ENCODE peak calls at places on chromosomes 1 and 21, in five cellular contexts. One of them, this sample, is unnamed.

GRCh38 chr1:75964760-75965408 is 32.7 kb upstream of the ASB17 start:
- DNase-seq in stomach: no peak
- DNase-seq in cardiac fibroblast: no peak
- DNase-seq in D341Med: no peak
- DNase-seq in NCI-H2081: no peak
- DNase-seq in this sample: no peak

GRCh38 chr1:199691540-199691939 is 336.0 kb upstream of the NR5A2 start:
- DNase-seq in stomach: no peak
- DNase-seq in cardiac fibroblast: peak
- DNase-seq in D341Med: no peak
- DNase-seq in NCI-H2081: peak
- DNase-seq in this sample: no peak

GRCh38 chr1:7912145-7912544 is 28.5 kb downstream of the TNFRSF9 start:
- DNase-seq in stomach: no peak
- DNase-seq in cardiac fibroblast: no peak
- DNase-seq in D341Med: no peak
- DNase-seq in NCI-H2081: no peak
- DNase-seq in this sample: no peak

GRCh38 chr1:157193702-157194391 is 55.7 kb upstream of the ETV3 start:
- DNase-seq in stomach: peak
- DNase-seq in cardiac fibroblast: peak
- DNase-seq in D341Med: peak
- DNase-seq in NCI-H2081: peak
- DNase-seq in this sample: peak

GRCh38 chr1:243287128-243287470 is 31.3 kb downstream of the SDCCAG8 start:
- DNase-seq in stomach: no peak
- DNase-seq in cardiac fibroblast: no peak
- DNase-seq in D341Med: no peak
- DNase-seq in NCI-H2081: no peak
- DNase-seq in this sample: no peak

GRCh38 chr21:29656504-29657227 is 283.1 kb downstream of the GRIK1 start:
- DNase-seq in stomach: no peak
- DNase-seq in cardiac fibroblast: peak
- DNase-seq in D341Med: no peak
- DNase-seq in NCI-H2081: no peak
- DNase-seq in this sample: no peak

GRCh38 chr1:19343617-19344350 is 31.7 kb downstream of the SLC66A1 start:
- DNase-seq in stomach: no peak
- DNase-seq in cardiac fibroblast: no peak
- DNase-seq in D341Med: no peak
- DNase-seq in NCI-H2081: no peak
- DNase-seq in this sample: no peak

GRCh38 chr1:6499318-6499717 is 7.9 kb upstream of the PLEKHG5 start:
- DNase-seq in stomach: no peak
- DNase-seq in cardiac fibroblast: no peak
- DNase-seq in D341Med: no peak
- DNase-seq in NCI-H2081: no peak
- DNase-seq in this sample: no peak

GRCh38 chr1:43779266-43779665 is 71.9 kb downstream of the ST3GAL3 start:
- DNase-seq in stomach: no peak
- DNase-seq in cardiac fibroblast: no peak
- DNase-seq in D341Med: no peak
- DNase-seq in NCI-H2081: no peak
- DNase-seq in this sample: no peak

GRCh38 chr1:206039046-206039929 is 13.7 kb upstream of the RHEX start:
- DNase-seq in stomach: no peak
- DNase-seq in cardiac fibroblast: no peak
- DNase-seq in D341Med: no peak
- DNase-seq in NCI-H2081: no peak
- DNase-seq in this sample: no peak

GRCh38 chr1:201946224-201946908 is at the start of gene LMOD1:
- DNase-seq in stomach: peak
- DNase-seq in cardiac fibroblast: peak
- DNase-seq in D341Med: peak
- DNase-seq in NCI-H2081: no peak
- DNase-seq in this sample: peak

GRCh38 chr1:212607924-212608208 is 695 bp upstream of the ATF3 start:
- DNase-seq in stomach: no peak
- DNase-seq in cardiac fibroblast: no peak
- DNase-seq in D341Med: peak
- DNase-seq in NCI-H2081: no peak
- DNase-seq in this sample: no peak

GRCh38 chr21:37452222-37452621 is 85.6 kb downstream of the DYRK1A start:
- DNase-seq in stomach: no peak
- DNase-seq in cardiac fibroblast: peak
- DNase-seq in D341Med: no peak
- DNase-seq in NCI-H2081: peak
- DNase-seq in this sample: peak

GRCh38 chr21:37223804-37224345 is 43.3 kb downstream of the VPS26C start:
- DNase-seq in stomach: no peak
- DNase-seq in cardiac fibroblast: no peak
- DNase-seq in D341Med: no peak
- DNase-seq in NCI-H2081: no peak
- DNase-seq in this sample: no peak

GRCh38 chr1:40305451-40305850 is 11.6 kb downstream of the COL9A2 start:
- DNase-seq in stomach: no peak
- DNase-seq in cardiac fibroblast: no peak
- DNase-seq in D341Med: no peak
- DNase-seq in NCI-H2081: no peak
- DNase-seq in this sample: no peak

GRCh38 chr1:51574796-51575195 is 42.1 kb upstream of the OSBPL9 start:
- DNase-seq in stomach: no peak
- DNase-seq in cardiac fibroblast: peak
- DNase-seq in D341Med: no peak
- DNase-seq in NCI-H2081: no peak
- DNase-seq in this sample: no peak

This sample was measured in SK-N-SH.